ENCODE peak calls at places on chromosome 16, in ten cellular contexts. One of them, this sample, is unnamed.

GRCh38 chr16:23579371-23579770 is 16.7 kb downstream of the NDUFAB1 start:
- DNase-seq in posterior vena cava: no peak
- DNase-seq in activated CD8-positive, alpha-beta memory T cell treated with anti-CD3 and anti-CD28 coated beads for 1 hour: no peak
- DNase-seq in CD4-positive, alpha-beta T cell: no peak
- DNase-seq in CD4-positive, alpha-beta memory T cell: no peak
- DNase-seq in AG09319: no peak
- DNase-seq in stimulated activated CD4-positive, alpha-beta T cell treated with anti-CD3 and anti-CD28 coated beads, Interleukin-15, amount 100 ng/mL, for 1 hour: no peak
- DNase-seq in activated CD4-positive, alpha-beta T cell treated with anti-CD3 and anti-CD28 coated beads for 1 hour: no peak
- DNase-seq in anterior cingulate cortex: no peak
- DNase-seq in neural crest cell: no peak
- DNase-seq in this sample: no peak

GRCh38 chr16:85556456-85557082 is 56.6 kb upstream of the GSE1 start:
- DNase-seq in posterior vena cava: no peak
- DNase-seq in activated CD8-positive, alpha-beta memory T cell treated with anti-CD3 and anti-CD28 coated beads for 1 hour: no peak
- DNase-seq in CD4-positive, alpha-beta T cell: peak
- DNase-seq in CD4-positive, alpha-beta memory T cell: no peak
- DNase-seq in AG09319: no peak
- DNase-seq in stimulated activated CD4-positive, alpha-beta T cell treated with anti-CD3 and anti-CD28 coated beads, Interleukin-15, amount 100 ng/mL, for 1 hour: peak
- DNase-seq in activated CD4-positive, alpha-beta T cell treated with anti-CD3 and anti-CD28 coated beads for 1 hour: peak
- DNase-seq in anterior cingulate cortex: no peak
- DNase-seq in neural crest cell: no peak
- DNase-seq in this sample: peak

GRCh38 chr16:2019919-2020831 is 590 bp downstream of the NPW start:
- DNase-seq in posterior vena cava: no peak
- DNase-seq in activated CD8-positive, alpha-beta memory T cell treated with anti-CD3 and anti-CD28 coated beads for 1 hour: no peak
- DNase-seq in CD4-positive, alpha-beta T cell: no peak
- DNase-seq in CD4-positive, alpha-beta memory T cell: no peak
- DNase-seq in AG09319: no peak
- DNase-seq in stimulated activated CD4-positive, alpha-beta T cell treated with anti-CD3 and anti-CD28 coated beads, Interleukin-15, amount 100 ng/mL, for 1 hour: no peak
- DNase-seq in activated CD4-positive, alpha-beta T cell treated with anti-CD3 and anti-CD28 coated beads for 1 hour: no peak
- DNase-seq in anterior cingulate cortex: no peak
- DNase-seq in neural crest cell: no peak
- DNase-seq in this sample: no peak

GRCh38 chr16:89924298-89924924 is 1.3 kb downstream of the TUBB3 start:
- DNase-seq in posterior vena cava: peak
- DNase-seq in activated CD8-positive, alpha-beta memory T cell treated with anti-CD3 and anti-CD28 coated beads for 1 hour: no peak
- DNase-seq in CD4-positive, alpha-beta T cell: no peak
- DNase-seq in CD4-positive, alpha-beta memory T cell: peak
- DNase-seq in AG09319: no peak
- DNase-seq in stimulated activated CD4-positive, alpha-beta T cell treated with anti-CD3 and anti-CD28 coated beads, Interleukin-15, amount 100 ng/mL, for 1 hour: no peak
- DNase-seq in activated CD4-positive, alpha-beta T cell treated with anti-CD3 and anti-CD28 coated beads for 1 hour: no peak
- DNase-seq in anterior cingulate cortex: no peak
- DNase-seq in neural crest cell: peak
- DNase-seq in this sample: no peak

GRCh38 chr16:70416748-70417616 is 21.9 kb downstream of the ST3GAL2 start:
- DNase-seq in posterior vena cava: no peak
- DNase-seq in activated CD8-positive, alpha-beta memory T cell treated with anti-CD3 and anti-CD28 coated beads for 1 hour: no peak
- DNase-seq in CD4-positive, alpha-beta T cell: no peak
- DNase-seq in CD4-positive, alpha-beta memory T cell: no peak
- DNase-seq in AG09319: no peak
- DNase-seq in stimulated activated CD4-positive, alpha-beta T cell treated with anti-CD3 and anti-CD28 coated beads, Interleukin-15, amount 100 ng/mL, for 1 hour: no peak
- DNase-seq in activated CD4-positive, alpha-beta T cell treated with anti-CD3 and anti-CD28 coated beads for 1 hour: no peak
- DNase-seq in anterior cingulate cortex: no peak
- DNase-seq in neural crest cell: no peak
- DNase-seq in this sample: peak

GRCh38 chr16:50152386-50152806 is 710 bp upstream of the TENT4B start:
- DNase-seq in posterior vena cava: peak
- DNase-seq in activated CD8-positive, alpha-beta memory T cell treated with anti-CD3 and anti-CD28 coated beads for 1 hour: peak
- DNase-seq in CD4-positive, alpha-beta T cell: peak
- DNase-seq in CD4-positive, alpha-beta memory T cell: no peak
- DNase-seq in AG09319: no peak
- DNase-seq in stimulated activated CD4-positive, alpha-beta T cell treated with anti-CD3 and anti-CD28 coated beads, Interleukin-15, amount 100 ng/mL, for 1 hour: peak
- DNase-seq in activated CD4-positive, alpha-beta T cell treated with anti-CD3 and anti-CD28 coated beads for 1 hour: peak
- DNase-seq in anterior cingulate cortex: no peak
- DNase-seq in neural crest cell: no peak
- DNase-seq in this sample: no peak

GRCh38 chr16:82834156-82834758 is 207.5 kb downstream of the CDH13 start:
- DNase-seq in posterior vena cava: no peak
- DNase-seq in activated CD8-positive, alpha-beta memory T cell treated with anti-CD3 and anti-CD28 coated beads for 1 hour: no peak
- DNase-seq in CD4-positive, alpha-beta T cell: no peak
- DNase-seq in CD4-positive, alpha-beta memory T cell: no peak
- DNase-seq in AG09319: no peak
- DNase-seq in stimulated activated CD4-positive, alpha-beta T cell treated with anti-CD3 and anti-CD28 coated beads, Interleukin-15, amount 100 ng/mL, for 1 hour: no peak
- DNase-seq in activated CD4-positive, alpha-beta T cell treated with anti-CD3 and anti-CD28 coated beads for 1 hour: no peak
- DNase-seq in anterior cingulate cortex: no peak
- DNase-seq in neural crest cell: no peak
- DNase-seq in this sample: no peak

GRCh38 chr16:3094289-3095027 is 4.6 kb downstream of the ZSCAN10 start:
- DNase-seq in posterior vena cava: no peak
- DNase-seq in activated CD8-positive, alpha-beta memory T cell treated with anti-CD3 and anti-CD28 coated beads for 1 hour: no peak
- DNase-seq in CD4-positive, alpha-beta T cell: peak
- DNase-seq in CD4-positive, alpha-beta memory T cell: peak
- DNase-seq in AG09319: no peak
- DNase-seq in stimulated activated CD4-positive, alpha-beta T cell treated with anti-CD3 and anti-CD28 coated beads, Interleukin-15, amount 100 ng/mL, for 1 hour: no peak
- DNase-seq in activated CD4-positive, alpha-beta T cell treated with anti-CD3 and anti-CD28 coated beads for 1 hour: no peak
- DNase-seq in anterior cingulate cortex: no peak
- DNase-seq in neural crest cell: no peak
- DNase-seq in this sample: peak

GRCh38 chr16:56748191-56748590 is 18.3 kb downstream of the NUP93 start:
- DNase-seq in posterior vena cava: no peak
- DNase-seq in activated CD8-positive, alpha-beta memory T cell treated with anti-CD3 and anti-CD28 coated beads for 1 hour: no peak
- DNase-seq in CD4-positive, alpha-beta T cell: no peak
- DNase-seq in CD4-positive, alpha-beta memory T cell: no peak
- DNase-seq in AG09319: no peak
- DNase-seq in stimulated activated CD4-positive, alpha-beta T cell treated with anti-CD3 and anti-CD28 coated beads, Interleukin-15, amount 100 ng/mL, for 1 hour: no peak
- DNase-seq in activated CD4-positive, alpha-beta T cell treated with anti-CD3 and anti-CD28 coated beads for 1 hour: no peak
- DNase-seq in anterior cingulate cortex: no peak
- DNase-seq in neural crest cell: no peak
- DNase-seq in this sample: no peak

GRCh38 chr16:74862743-74863244 is 88.2 kb upstream of the FA2H start:
- DNase-seq in posterior vena cava: no peak
- DNase-seq in activated CD8-positive, alpha-beta memory T cell treated with anti-CD3 and anti-CD28 coated beads for 1 hour: no peak
- DNase-seq in CD4-positive, alpha-beta T cell: no peak
- DNase-seq in CD4-positive, alpha-beta memory T cell: peak
- DNase-seq in AG09319: no peak
- DNase-seq in stimulated activated CD4-positive, alpha-beta T cell treated with anti-CD3 and anti-CD28 coated beads, Interleukin-15, amount 100 ng/mL, for 1 hour: no peak
- DNase-seq in activated CD4-positive, alpha-beta T cell treated with anti-CD3 and anti-CD28 coated beads for 1 hour: no peak
- DNase-seq in anterior cingulate cortex: no peak
- DNase-seq in neural crest cell: no peak
- DNase-seq in this sample: peak

GRCh38 chr16:3528406-3528805 is 27.6 kb downstream of the CLUAP1 start:
- DNase-seq in posterior vena cava: no peak
- DNase-seq in activated CD8-positive, alpha-beta memory T cell treated with anti-CD3 and anti-CD28 coated beads for 1 hour: no peak
- DNase-seq in CD4-positive, alpha-beta T cell: no peak
- DNase-seq in CD4-positive, alpha-beta memory T cell: no peak
- DNase-seq in AG09319: no peak
- DNase-seq in stimulated activated CD4-positive, alpha-beta T cell treated with anti-CD3 and anti-CD28 coated beads, Interleukin-15, amount 100 ng/mL, for 1 hour: no peak
- DNase-seq in activated CD4-positive, alpha-beta T cell treated with anti-CD3 and anti-CD28 coated beads for 1 hour: no peak
- DNase-seq in anterior cingulate cortex: no peak
- DNase-seq in neural crest cell: no peak
- DNase-seq in this sample: no peak